ENCODE peak calls at places on chromosomes 12 and 14, in ten cellular contexts. One of them, this sample, is unnamed.

GRCh38 chr14:70317969-70318634 is 41.4 kb downstream of the COX16 start:
- DNase-seq in activated T-cell treated with anti-CD3 and anti-CD28 coated beads, Interleukin-2, amount 50 U/mL, for 72 hours: peak; percentile 13
- DNase-seq in NCI-H510A: peak; percentile 27
- DNase-seq in GM12892: no peak
- DNase-seq in tibial nerve: no peak
- DNase-seq in cardiac fibroblast: peak; percentile 74
- DNase-seq in A673: peak; percentile 39
- DNase-seq in activated T-helper 1 cell treated with anti-CD3 and anti-CD28 coated beads, Interleukin-2, amount 50 U/mL, for 16 hours: no peak
- DNase-seq in lung microvascular endothelial cell: peak; percentile 67
- DNase-seq in activated CD4-positive, CD25-positive, alpha-beta regulatory T cell: no peak
- DNase-seq in this sample: no peak

GRCh38 chr12:66244446-66244845 is 55.4 kb downstream of the IRAK3 start:
- DNase-seq in activated CD4-positive, CD25-positive, alpha-beta regulatory T cell: no peak
- DNase-seq in activated T-cell treated with anti-CD3 and anti-CD28 coated beads, Interleukin-2, amount 50 U/mL, for 72 hours: no peak
- DNase-seq in activated T-helper 1 cell treated with anti-CD3 and anti-CD28 coated beads, Interleukin-2, amount 50 U/mL, for 16 hours: no peak
- DNase-seq in NCI-H510A: no peak
- DNase-seq in GM12892: no peak
- DNase-seq in lung microvascular endothelial cell: no peak
- DNase-seq in cardiac fibroblast: peak; percentile 16
- DNase-seq in A673: no peak
- DNase-seq in tibial nerve: no peak
- DNase-seq in this sample: no peak

GRCh38 chr14:90677484-90678045 is 138.7 kb downstream of the TTC7B start:
- DNase-seq in NCI-H510A: no peak
- DNase-seq in cardiac fibroblast: peak; percentile 80
- DNase-seq in GM12892: no peak
- DNase-seq in lung microvascular endothelial cell: peak; percentile 71
- DNase-seq in activated T-cell treated with anti-CD3 and anti-CD28 coated beads, Interleukin-2, amount 50 U/mL, for 72 hours: peak; percentile 13
- DNase-seq in activated CD4-positive, CD25-positive, alpha-beta regulatory T cell: no peak
- DNase-seq in activated T-helper 1 cell treated with anti-CD3 and anti-CD28 coated beads, Interleukin-2, amount 50 U/mL, for 16 hours: no peak
- DNase-seq in tibial nerve: no peak
- DNase-seq in A673: no peak
- DNase-seq in this sample: no peak

GRCh38 chr12:47328831-47329545 is 249.2 kb upstream of the AMIGO2 start:
- DNase-seq in tibial nerve: no peak
- DNase-seq in cardiac fibroblast: peak; percentile 51
- DNase-seq in lung microvascular endothelial cell: no peak
- DNase-seq in activated T-helper 1 cell treated with anti-CD3 and anti-CD28 coated beads, Interleukin-2, amount 50 U/mL, for 16 hours: no peak
- DNase-seq in activated T-cell treated with anti-CD3 and anti-CD28 coated beads, Interleukin-2, amount 50 U/mL, for 72 hours: no peak
- DNase-seq in A673: no peak
- DNase-seq in GM12892: no peak
- DNase-seq in NCI-H510A: no peak
- DNase-seq in activated CD4-positive, CD25-positive, alpha-beta regulatory T cell: no peak
- DNase-seq in this sample: no peak

GRCh38 chr12:3988519-3989217 is 115.5 kb upstream of the PARP11 start:
- DNase-seq in activated T-helper 1 cell treated with anti-CD3 and anti-CD28 coated beads, Interleukin-2, amount 50 U/mL, for 16 hours: no peak
- DNase-seq in NCI-H510A: no peak
- DNase-seq in activated T-cell treated with anti-CD3 and anti-CD28 coated beads, Interleukin-2, amount 50 U/mL, for 72 hours: peak; percentile 28
- DNase-seq in lung microvascular endothelial cell: no peak
- DNase-seq in A673: no peak
- DNase-seq in cardiac fibroblast: no peak
- DNase-seq in tibial nerve: no peak
- DNase-seq in GM12892: no peak
- DNase-seq in activated CD4-positive, CD25-positive, alpha-beta regulatory T cell: no peak
- DNase-seq in this sample: no peak

GRCh38 chr12:130574402-130574801 is 141.7 kb downstream of the RIMBP2 start:
- DNase-seq in GM12892: no peak
- DNase-seq in tibial nerve: no peak
- DNase-seq in A673: no peak
- DNase-seq in activated CD4-positive, CD25-positive, alpha-beta regulatory T cell: no peak
- DNase-seq in activated T-helper 1 cell treated with anti-CD3 and anti-CD28 coated beads, Interleukin-2, amount 50 U/mL, for 16 hours: no peak
- DNase-seq in NCI-H510A: no peak
- DNase-seq in cardiac fibroblast: no peak
- DNase-seq in lung microvascular endothelial cell: no peak
- DNase-seq in activated T-cell treated with anti-CD3 and anti-CD28 coated beads, Interleukin-2, amount 50 U/mL, for 72 hours: no peak
- DNase-seq in this sample: no peak

GRCh38 chr12:97568336-97569180 is 106.0 kb downstream of the RMST start:
- DNase-seq in activated CD4-positive, CD25-positive, alpha-beta regulatory T cell: no peak
- DNase-seq in GM12892: no peak
- DNase-seq in activated T-cell treated with anti-CD3 and anti-CD28 coated beads, Interleukin-2, amount 50 U/mL, for 72 hours: no peak
- DNase-seq in lung microvascular endothelial cell: no peak
- DNase-seq in tibial nerve: no peak
- DNase-seq in A673: no peak
- DNase-seq in cardiac fibroblast: no peak
- DNase-seq in NCI-H510A: no peak
- DNase-seq in activated T-helper 1 cell treated with anti-CD3 and anti-CD28 coated beads, Interleukin-2, amount 50 U/mL, for 16 hours: no peak
- DNase-seq in this sample: no peak

GRCh38 chr12:128228581-128228980 is 38.4 kb upstream of the TMEM132C start:
- DNase-seq in activated CD4-positive, CD25-positive, alpha-beta regulatory T cell: no peak
- DNase-seq in cardiac fibroblast: no peak
- DNase-seq in lung microvascular endothelial cell: no peak
- DNase-seq in tibial nerve: no peak
- DNase-seq in A673: no peak
- DNase-seq in GM12892: no peak
- DNase-seq in activated T-cell treated with anti-CD3 and anti-CD28 coated beads, Interleukin-2, amount 50 U/mL, for 72 hours: no peak
- DNase-seq in activated T-helper 1 cell treated with anti-CD3 and anti-CD28 coated beads, Interleukin-2, amount 50 U/mL, for 16 hours: no peak
- DNase-seq in NCI-H510A: no peak
- DNase-seq in this sample: no peak

GRCh38 chr12:91685917-91686316 is 459.7 kb downstream of the BTG1 start:
- DNase-seq in activated CD4-positive, CD25-positive, alpha-beta regulatory T cell: no peak
- DNase-seq in cardiac fibroblast: no peak
- DNase-seq in activated T-cell treated with anti-CD3 and anti-CD28 coated beads, Interleukin-2, amount 50 U/mL, for 72 hours: no peak
- DNase-seq in A673: no peak
- DNase-seq in lung microvascular endothelial cell: peak; percentile 5
- DNase-seq in tibial nerve: no peak
- DNase-seq in activated T-helper 1 cell treated with anti-CD3 and anti-CD28 coated beads, Interleukin-2, amount 50 U/mL, for 16 hours: no peak
- DNase-seq in NCI-H510A: no peak
- DNase-seq in GM12892: no peak
- DNase-seq in this sample: no peak

GRCh38 chr14:89137514-89138163 is 279.4 kb downstream of the FOXN3 start:
- DNase-seq in tibial nerve: no peak
- DNase-seq in lung microvascular endothelial cell: peak; percentile 85
- DNase-seq in A673: no peak
- DNase-seq in cardiac fibroblast: peak; percentile 92
- DNase-seq in NCI-H510A: no peak
- DNase-seq in GM12892: no peak
- DNase-seq in activated T-helper 1 cell treated with anti-CD3 and anti-CD28 coated beads, Interleukin-2, amount 50 U/mL, for 16 hours: no peak
- DNase-seq in activated CD4-positive, CD25-positive, alpha-beta regulatory T cell: no peak
- DNase-seq in activated T-cell treated with anti-CD3 and anti-CD28 coated beads, Interleukin-2, amount 50 U/mL, for 72 hours: no peak
- DNase-seq in this sample: no peak

GRCh38 chr12:52771088-52771487 is 6.1 kb downstream of the KRT76 start:
- DNase-seq in activated T-cell treated with anti-CD3 and anti-CD28 coated beads, Interleukin-2, amount 50 U/mL, for 72 hours: no peak
- DNase-seq in A673: no peak
- DNase-seq in activated T-helper 1 cell treated with anti-CD3 and anti-CD28 coated beads, Interleukin-2, amount 50 U/mL, for 16 hours: no peak
- DNase-seq in activated CD4-positive, CD25-positive, alpha-beta regulatory T cell: no peak
- DNase-seq in tibial nerve: no peak
- DNase-seq in cardiac fibroblast: no peak
- DNase-seq in NCI-H510A: no peak
- DNase-seq in GM12892: no peak
- DNase-seq in lung microvascular endothelial cell: no peak
- DNase-seq in this sample: no peak

GRCh38 chr12:79424109-79424721 is 266.5 kb downstream of the PAWR start:
- DNase-seq in lung microvascular endothelial cell: peak; percentile 97
- DNase-seq in NCI-H510A: no peak
- DNase-seq in activated CD4-positive, CD25-positive, alpha-beta regulatory T cell: no peak
- DNase-seq in cardiac fibroblast: peak; percentile 91
- DNase-seq in A673: no peak
- DNase-seq in GM12892: no peak
- DNase-seq in tibial nerve: no peak
- DNase-seq in activated T-helper 1 cell treated with anti-CD3 and anti-CD28 coated beads, Interleukin-2, amount 50 U/mL, for 16 hours: no peak
- DNase-seq in activated T-cell treated with anti-CD3 and anti-CD28 coated beads, Interleukin-2, amount 50 U/mL, for 72 hours: no peak
- DNase-seq in this sample: no peak

GRCh38 chr14:77026166-77026929 is 2.2 kb downstream of the IRF2BPL start:
- DNase-seq in activated CD4-positive, CD25-positive, alpha-beta regulatory T cell: no peak
- DNase-seq in cardiac fibroblast: peak; percentile 62
- DNase-seq in tibial nerve: no peak
- DNase-seq in GM12892: no peak
- DNase-seq in lung microvascular endothelial cell: peak; percentile 63
- DNase-seq in NCI-H510A: no peak
- DNase-seq in activated T-cell treated with anti-CD3 and anti-CD28 coated beads, Interleukin-2, amount 50 U/mL, for 72 hours: no peak
- DNase-seq in A673: peak; percentile 69
- DNase-seq in activated T-helper 1 cell treated with anti-CD3 and anti-CD28 coated beads, Interleukin-2, amount 50 U/mL, for 16 hours: no peak
- DNase-seq in this sample: no peak

GRCh38 chr12:24839268-24839791 is 109.6 kb downstream of the BCAT1 start:
- DNase-seq in cardiac fibroblast: no peak
- DNase-seq in GM12892: peak; percentile 5
- DNase-seq in lung microvascular endothelial cell: no peak
- DNase-seq in activated CD4-positive, CD25-positive, alpha-beta regulatory T cell: no peak
- DNase-seq in tibial nerve: no peak
- DNase-seq in activated T-helper 1 cell treated with anti-CD3 and anti-CD28 coated beads, Interleukin-2, amount 50 U/mL, for 16 hours: no peak
- DNase-seq in NCI-H510A: no peak
- DNase-seq in activated T-cell treated with anti-CD3 and anti-CD28 coated beads, Interleukin-2, amount 50 U/mL, for 72 hours: peak; percentile 83
- DNase-seq in A673: no peak
- DNase-seq in this sample: no peak

GRCh38 chr12:21559855-21560569 is 33.9 kb downstream of the SPX start:
- DNase-seq in GM12892: no peak
- DNase-seq in activated CD4-positive, CD25-positive, alpha-beta regulatory T cell: no peak
- DNase-seq in tibial nerve: peak; percentile 14
- DNase-seq in lung microvascular endothelial cell: peak; percentile 46
- DNase-seq in A673: no peak
- DNase-seq in activated T-helper 1 cell treated with anti-CD3 and anti-CD28 coated beads, Interleukin-2, amount 50 U/mL, for 16 hours: no peak
- DNase-seq in NCI-H510A: no peak
- DNase-seq in cardiac fibroblast: peak; percentile 69
- DNase-seq in activated T-cell treated with anti-CD3 and anti-CD28 coated beads, Interleukin-2, amount 50 U/mL, for 72 hours: no peak
- DNase-seq in this sample: no peak

GRCh38 chr14:66121859-66122258 is 364.3 kb upstream of the CCDC196 start:
- DNase-seq in activated T-helper 1 cell treated with anti-CD3 and anti-CD28 coated beads, Interleukin-2, amount 50 U/mL, for 16 hours: no peak
- DNase-seq in lung microvascular endothelial cell: no peak
- DNase-seq in activated T-cell treated with anti-CD3 and anti-CD28 coated beads, Interleukin-2, amount 50 U/mL, for 72 hours: no peak
- DNase-seq in GM12892: no peak
- DNase-seq in tibial nerve: no peak
- DNase-seq in A673: no peak
- DNase-seq in activated CD4-positive, CD25-positive, alpha-beta regulatory T cell: no peak
- DNase-seq in cardiac fibroblast: no peak
- DNase-seq in NCI-H510A: no peak
- DNase-seq in this sample: no peak

GRCh38 chr12:21618566-21618965 is 13.9 kb upstream of the GYS2 start:
- DNase-seq in activated T-cell treated with anti-CD3 and anti-CD28 coated beads, Interleukin-2, amount 50 U/mL, for 72 hours: no peak
- DNase-seq in tibial nerve: no peak
- DNase-seq in activated CD4-positive, CD25-positive, alpha-beta regulatory T cell: no peak
- DNase-seq in lung microvascular endothelial cell: no peak
- DNase-seq in A673: no peak
- DNase-seq in cardiac fibroblast: no peak
- DNase-seq in GM12892: no peak
- DNase-seq in activated T-helper 1 cell treated with anti-CD3 and anti-CD28 coated beads, Interleukin-2, amount 50 U/mL, for 16 hours: no peak
- DNase-seq in NCI-H510A: no peak
- DNase-seq in this sample: no peak

GRCh38 chr12:19967001-19967400 is 401.3 kb upstream of the PDE3A start:
- DNase-seq in GM12892: no peak
- DNase-seq in activated T-helper 1 cell treated with anti-CD3 and anti-CD28 coated beads, Interleukin-2, amount 50 U/mL, for 16 hours: no peak
- DNase-seq in cardiac fibroblast: no peak
- DNase-seq in NCI-H510A: no peak
- DNase-seq in A673: no peak
- DNase-seq in activated T-cell treated with anti-CD3 and anti-CD28 coated beads, Interleukin-2, amount 50 U/mL, for 72 hours: no peak
- DNase-seq in activated CD4-positive, CD25-positive, alpha-beta regulatory T cell: no peak
- DNase-seq in lung microvascular endothelial cell: peak; percentile 56
- DNase-seq in tibial nerve: no peak
- DNase-seq in this sample: no peak

GRCh38 chr12:42862055-42862454 is 272.5 kb upstream of the PRICKLE1 start:
- DNase-seq in GM12892: no peak
- DNase-seq in cardiac fibroblast: no peak
- DNase-seq in A673: peak; percentile 7
- DNase-seq in lung microvascular endothelial cell: no peak
- DNase-seq in activated T-helper 1 cell treated with anti-CD3 and anti-CD28 coated beads, Interleukin-2, amount 50 U/mL, for 16 hours: no peak
- DNase-seq in tibial nerve: no peak
- DNase-seq in NCI-H510A: no peak
- DNase-seq in activated T-cell treated with anti-CD3 and anti-CD28 coated beads, Interleukin-2, amount 50 U/mL, for 72 hours: no peak
- DNase-seq in activated CD4-positive, CD25-positive, alpha-beta regulatory T cell: no peak
- DNase-seq in this sample: no peak

GRCh38 chr12:25852792-25853191 is 105.7 kb upstream of the RASSF8 start:
- DNase-seq in cardiac fibroblast: no peak
- DNase-seq in lung microvascular endothelial cell: no peak
- DNase-seq in activated CD4-positive, CD25-positive, alpha-beta regulatory T cell: no peak
- DNase-seq in tibial nerve: no peak
- DNase-seq in A673: no peak
- DNase-seq in NCI-H510A: no peak
- DNase-seq in GM12892: no peak
- DNase-seq in activated T-helper 1 cell treated with anti-CD3 and anti-CD28 coated beads, Interleukin-2, amount 50 U/mL, for 16 hours: no peak
- DNase-seq in activated T-cell treated with anti-CD3 and anti-CD28 coated beads, Interleukin-2, amount 50 U/mL, for 72 hours: no peak
- DNase-seq in this sample: no peak

GRCh38 chr14:57492859-57493258 is 798 bp downstream of the CCDC198 start:
- DNase-seq in activated T-cell treated with anti-CD3 and anti-CD28 coated beads, Interleukin-2, amount 50 U/mL, for 72 hours: no peak
- DNase-seq in NCI-H510A: no peak
- DNase-seq in activated T-helper 1 cell treated with anti-CD3 and anti-CD28 coated beads, Interleukin-2, amount 50 U/mL, for 16 hours: no peak
- DNase-seq in tibial nerve: no peak
- DNase-seq in A673: peak; percentile 39
- DNase-seq in activated CD4-positive, CD25-positive, alpha-beta regulatory T cell: no peak
- DNase-seq in lung microvascular endothelial cell: peak; percentile 6
- DNase-seq in GM12892: no peak
- DNase-seq in cardiac fibroblast: peak; percentile 18
- DNase-seq in this sample: no peak

GRCh38 chr12:65651060-65651459 is 173.2 kb upstream of the HMGA2 start:
- DNase-seq in lung microvascular endothelial cell: no peak
- DNase-seq in activated T-helper 1 cell treated with anti-CD3 and anti-CD28 coated beads, Interleukin-2, amount 50 U/mL, for 16 hours: no peak
- DNase-seq in NCI-H510A: no peak
- DNase-seq in activated CD4-positive, CD25-positive, alpha-beta regulatory T cell: no peak
- DNase-seq in A673: no peak
- DNase-seq in cardiac fibroblast: no peak
- DNase-seq in activated T-cell treated with anti-CD3 and anti-CD28 coated beads, Interleukin-2, amount 50 U/mL, for 72 hours: no peak
- DNase-seq in tibial nerve: no peak
- DNase-seq in GM12892: no peak
- DNase-seq in this sample: no peak

GRCh38 chr12:92955997-92956663 is 27.0 kb upstream of the EEA1 start:
- DNase-seq in tibial nerve: no peak
- DNase-seq in NCI-H510A: no peak
- DNase-seq in activated T-helper 1 cell treated with anti-CD3 and anti-CD28 coated beads, Interleukin-2, amount 50 U/mL, for 16 hours: no peak
- DNase-seq in GM12892: no peak
- DNase-seq in activated T-cell treated with anti-CD3 and anti-CD28 coated beads, Interleukin-2, amount 50 U/mL, for 72 hours: no peak
- DNase-seq in lung microvascular endothelial cell: peak; percentile 76
- DNase-seq in activated CD4-positive, CD25-positive, alpha-beta regulatory T cell: no peak
- DNase-seq in cardiac fibroblast: peak; percentile 89
- DNase-seq in A673: no peak
- DNase-seq in this sample: no peak

GRCh38 chr12:55720894-55721444 is 776 bp downstream of the RDH5 start:
- DNase-seq in activated T-helper 1 cell treated with anti-CD3 and anti-CD28 coated beads, Interleukin-2, amount 50 U/mL, for 16 hours: no peak
- DNase-seq in NCI-H510A: no peak
- DNase-seq in cardiac fibroblast: peak; percentile 94
- DNase-seq in A673: no peak
- DNase-seq in activated T-cell treated with anti-CD3 and anti-CD28 coated beads, Interleukin-2, amount 50 U/mL, for 72 hours: no peak
- DNase-seq in GM12892: no peak
- DNase-seq in tibial nerve: peak; percentile 51
- DNase-seq in lung microvascular endothelial cell: peak; percentile 93
- DNase-seq in activated CD4-positive, CD25-positive, alpha-beta regulatory T cell: no peak
- DNase-seq in this sample: peak; percentile 41

GRCh38 chr12:53379389-53380103 is 430 bp upstream of the SP1 start:
- DNase-seq in activated T-cell treated with anti-CD3 and anti-CD28 coated beads, Interleukin-2, amount 50 U/mL, for 72 hours: peak; percentile 92
- DNase-seq in GM12892: peak; percentile 73
- DNase-seq in tibial nerve: peak; percentile 100
- DNase-seq in activated CD4-positive, CD25-positive, alpha-beta regulatory T cell: peak; percentile 98
- DNase-seq in A673: peak; percentile 100
- DNase-seq in NCI-H510A: peak; percentile 100
- DNase-seq in cardiac fibroblast: peak; percentile 100
- DNase-seq in activated T-helper 1 cell treated with anti-CD3 and anti-CD28 coated beads, Interleukin-2, amount 50 U/mL, for 16 hours: peak; percentile 76
- DNase-seq in lung microvascular endothelial cell: peak; percentile 100
- DNase-seq in this sample: peak; percentile 100

GRCh38 chr14:35985504-35986218 is 159.5 kb downstream of the BRMS1L start:
- DNase-seq in tibial nerve: no peak
- DNase-seq in activated T-helper 1 cell treated with anti-CD3 and anti-CD28 coated beads, Interleukin-2, amount 50 U/mL, for 16 hours: no peak
- DNase-seq in activated CD4-positive, CD25-positive, alpha-beta regulatory T cell: no peak
- DNase-seq in lung microvascular endothelial cell: no peak
- DNase-seq in GM12892: no peak
- DNase-seq in cardiac fibroblast: no peak
- DNase-seq in activated T-cell treated with anti-CD3 and anti-CD28 coated beads, Interleukin-2, amount 50 U/mL, for 72 hours: no peak
- DNase-seq in NCI-H510A: no peak
- DNase-seq in A673: peak; percentile 21
- DNase-seq in this sample: no peak

GRCh38 chr12:13834241-13834640 is 147.2 kb downstream of the GRIN2B start:
- DNase-seq in cardiac fibroblast: no peak
- DNase-seq in activated T-helper 1 cell treated with anti-CD3 and anti-CD28 coated beads, Interleukin-2, amount 50 U/mL, for 16 hours: no peak
- DNase-seq in A673: no peak
- DNase-seq in tibial nerve: no peak
- DNase-seq in GM12892: no peak
- DNase-seq in activated CD4-positive, CD25-positive, alpha-beta regulatory T cell: no peak
- DNase-seq in lung microvascular endothelial cell: no peak
- DNase-seq in activated T-cell treated with anti-CD3 and anti-CD28 coated beads, Interleukin-2, amount 50 U/mL, for 72 hours: no peak
- DNase-seq in NCI-H510A: no peak
- DNase-seq in this sample: no peak

This sample was measured in anterior cingulate cortex.